ENCODE peak calls at places on chromosomes 4 and X, in ten cellular contexts. N is CD8-positive, alpha-beta T cell; Z is NCI-H2029; V is NCI-H460; I is fibroblast of lung; O is activated CD4-positive, alpha-beta T cell treated with anti-CD3 and anti-CD28 coated beads, Interleukin-2, amount 50 U/mL, for 4 hours; L is amniotic stem cell; G is fibroblast of the conjunctiva; S is NCI-H2107; R is right lobe of liver. Y is an unnamed sample.

GRCh38 chr4:83454626-83455025 is 997 bp downstream of the HELQ start:
- DNase-seq in N (no peak), Z (no peak), V (no peak), I (peak; percentile 17), O (no peak), L (no peak), G (no peak), S (no peak), R (no peak), Y (no peak)

GRCh38 chr4:153529646-153530045 is 63.5 kb downstream of the TMEM131L start:
- DNase-seq in N (no peak), Z (no peak), V (no peak), I (no peak), O (no peak), L (no peak), G (no peak), S (no peak), R (no peak), Y (no peak)

GRCh38 chrX:29082558-29082957 is 495.3 kb downstream of the IL1RAPL1 start:
- DNase-seq in N (no peak), Z (no peak), V (no peak), I (no peak), O (no peak), L (no peak), G (no peak), S (no peak), R (no peak), Y (no peak)

GRCh38 chr4:119490335-119490734 is 138.3 kb downstream of the PDE5A start:
- DNase-seq in N (no peak), Z (no peak), V (no peak), I (peak; percentile 23), O (no peak), L (no peak), G (no peak), S (no peak), R (no peak), Y (no peak)

GRCh38 chr4:114519368-114519767 is 79.2 kb upstream of the UGT8 start:
- DNase-seq in N (no peak), Z (no peak), V (no peak), I (no peak), O (no peak), L (no peak), G (no peak), S (no peak), R (no peak), Y (no peak)

GRCh38 chr4:147749811-147750321 is 18.0 kb downstream of the ARHGAP10 start:
- DNase-seq in N (no peak), Z (peak; percentile 38), V (no peak), I (peak; percentile 59), O (no peak), L (no peak), G (no peak), S (no peak), R (no peak), Y (no peak)

GRCh38 chr4:169619958-169620845 is at the start of gene CLCN3:
- DNase-seq in N (peak; percentile 93), Z (peak; percentile 91), V (peak; percentile 94), I (peak; percentile 95), O (peak; percentile 68), L (peak; percentile 95), G (peak; percentile 94), S (peak; percentile 86), R (peak; percentile 100), Y (peak; percentile 46)

GRCh38 chr4:168639914-168640313 is 143.1 kb downstream of the PALLD start:
- DNase-seq in N (no peak), Z (no peak), V (no peak), I (no peak), O (no peak), L (no peak), G (no peak), S (no peak), R (no peak), Y (no peak)

GRCh38 chr4:38094419-38094818 is 134.2 kb downstream of the PTTG2 start:
- DNase-seq in N (no peak), Z (no peak), V (no peak), I (no peak), O (no peak), L (no peak), G (no peak), S (no peak), R (no peak), Y (no peak)

GRCh38 chr4:6327220-6327917 is 57.7 kb downstream of the WFS1 start:
- DNase-seq in N (peak; percentile 78), Z (peak; percentile 54), V (peak; percentile 28), I (peak; percentile 35), O (peak; percentile 69), L (peak; percentile 7), G (peak; percentile 57), S (peak; percentile 10), R (peak; percentile 87), Y (peak; percentile 87)

GRCh38 chr4:168631241-168632151 is 134.6 kb downstream of the PALLD start:
- DNase-seq in N (no peak), Z (peak; percentile 45), V (no peak), I (peak; percentile 82), O (no peak), L (peak; percentile 40), G (no peak), S (peak; percentile 7), R (peak; percentile 68), Y (peak; percentile 46)

GRCh38 chrX:151753313-151754041 is 18.9 kb downstream of the CNGA2 start:
- DNase-seq in N (no peak), Z (peak; percentile 45), V (peak; percentile 48), I (peak; percentile 58), O (no peak), L (peak; percentile 14), G (peak; percentile 34), S (peak; percentile 28), R (peak; percentile 81), Y (peak; percentile 57)

GRCh38 chr4:156615066-156615514 is 356.5 kb downstream of the PDGFC start:
- DNase-seq in N (no peak), Z (no peak), V (no peak), I (peak; percentile 100), O (no peak), L (peak; percentile 35), G (peak; percentile 79), S (no peak), R (no peak), Y (no peak)